ENCODE peak calls at places on chromosome 20, in nine cellular contexts. One of them, this sample, is unnamed.

GRCh38 chr20:59518881-59519706 is 85.2 kb upstream of the PHACTR3 start:
- DNase-seq in adrenal gland: peak; percentile 18
- DNase-seq in ovary: no peak
- DNase-seq in HepG2: peak; percentile 73
- DNase-seq in gastrocnemius medialis: no peak
- DNase-seq in IMR-90: peak; percentile 47
- DNase-seq in heart left ventricle: no peak
- DNase-seq in body of pancreas: peak; percentile 68
- DNase-seq in HCT116: peak; percentile 51
- DNase-seq in this sample: peak; percentile 16

GRCh38 chr20:17752452-17752851 is 52.7 kb downstream of the BANF2 start:
- DNase-seq in adrenal gland: no peak
- DNase-seq in ovary: no peak
- DNase-seq in HepG2: no peak
- DNase-seq in gastrocnemius medialis: no peak
- DNase-seq in IMR-90: no peak
- DNase-seq in heart left ventricle: no peak
- DNase-seq in body of pancreas: no peak
- DNase-seq in HCT116: no peak
- DNase-seq in this sample: no peak

GRCh38 chr20:37020636-37021035 is 69.1 kb upstream of the SAMHD1 start:
- DNase-seq in adrenal gland: no peak
- DNase-seq in ovary: no peak
- DNase-seq in HepG2: no peak
- DNase-seq in gastrocnemius medialis: no peak
- DNase-seq in IMR-90: no peak
- DNase-seq in heart left ventricle: no peak
- DNase-seq in body of pancreas: no peak
- DNase-seq in HCT116: no peak
- DNase-seq in this sample: no peak

GRCh38 chr20:10715035-10715434 is 41.2 kb upstream of the JAG1 start:
- DNase-seq in adrenal gland: no peak
- DNase-seq in ovary: no peak
- DNase-seq in HepG2: peak; percentile 86
- DNase-seq in gastrocnemius medialis: no peak
- DNase-seq in IMR-90: peak; percentile 89
- DNase-seq in heart left ventricle: no peak
- DNase-seq in body of pancreas: no peak
- DNase-seq in HCT116: no peak
- DNase-seq in this sample: no peak

GRCh38 chr20:56617489-56617888 is 11.6 kb upstream of the TFAP2C start:
- DNase-seq in adrenal gland: no peak
- DNase-seq in ovary: no peak
- DNase-seq in HepG2: no peak
- DNase-seq in gastrocnemius medialis: no peak
- DNase-seq in IMR-90: no peak
- DNase-seq in heart left ventricle: no peak
- DNase-seq in body of pancreas: no peak
- DNase-seq in HCT116: no peak
- DNase-seq in this sample: no peak

GRCh38 chr20:62361799-62362589 is 5.1 kb downstream of the LAMA5 start:
- DNase-seq in adrenal gland: peak; percentile 23
- DNase-seq in ovary: peak; percentile 35
- DNase-seq in HepG2: peak; percentile 60
- DNase-seq in gastrocnemius medialis: no peak
- DNase-seq in IMR-90: no peak
- DNase-seq in heart left ventricle: peak; percentile 16
- DNase-seq in body of pancreas: peak; percentile 81
- DNase-seq in HCT116: peak; percentile 62
- DNase-seq in this sample: no peak

GRCh38 chr20:50369225-50370035 is 140.8 kb upstream of the PTPN1 start:
- DNase-seq in adrenal gland: no peak
- DNase-seq in ovary: peak; percentile 42
- DNase-seq in HepG2: peak; percentile 83
- DNase-seq in gastrocnemius medialis: no peak
- DNase-seq in IMR-90: no peak
- DNase-seq in heart left ventricle: no peak
- DNase-seq in body of pancreas: peak; percentile 96
- DNase-seq in HCT116: no peak
- DNase-seq in this sample: peak; percentile 89

GRCh38 chr20:16388731-16389130 is 184.5 kb downstream of the KIF16B start:
- DNase-seq in adrenal gland: no peak
- DNase-seq in ovary: no peak
- DNase-seq in HepG2: no peak
- DNase-seq in gastrocnemius medialis: no peak
- DNase-seq in IMR-90: no peak
- DNase-seq in heart left ventricle: no peak
- DNase-seq in body of pancreas: no peak
- DNase-seq in HCT116: no peak
- DNase-seq in this sample: no peak

GRCh38 chr20:3202965-3203314 is 1.5 kb downstream of the DDRGK1 start:
- DNase-seq in adrenal gland: no peak
- DNase-seq in ovary: no peak
- DNase-seq in HepG2: no peak
- DNase-seq in gastrocnemius medialis: no peak
- DNase-seq in IMR-90: no peak
- DNase-seq in heart left ventricle: no peak
- DNase-seq in body of pancreas: no peak
- DNase-seq in HCT116: no peak
- DNase-seq in this sample: no peak

GRCh38 chr20:3199206-3199605 is 5.3 kb downstream of the DDRGK1 start:
- DNase-seq in adrenal gland: no peak
- DNase-seq in ovary: no peak
- DNase-seq in HepG2: no peak
- DNase-seq in gastrocnemius medialis: no peak
- DNase-seq in IMR-90: no peak
- DNase-seq in heart left ventricle: no peak
- DNase-seq in body of pancreas: no peak
- DNase-seq in HCT116: no peak
- DNase-seq in this sample: no peak

GRCh38 chr20:3199976-3200755 is 4.3 kb downstream of the DDRGK1 start:
- DNase-seq in adrenal gland: no peak
- DNase-seq in ovary: no peak
- DNase-seq in HepG2: no peak
- DNase-seq in gastrocnemius medialis: no peak
- DNase-seq in IMR-90: no peak
- DNase-seq in heart left ventricle: no peak
- DNase-seq in body of pancreas: no peak
- DNase-seq in HCT116: no peak
- DNase-seq in this sample: no peak

GRCh38 chr20:3204124-3204794 is at the start of gene DDRGK1:
- DNase-seq in adrenal gland: peak; percentile 87
- DNase-seq in ovary: peak; percentile 94
- DNase-seq in HepG2: peak; percentile 85
- DNase-seq in gastrocnemius medialis: peak; percentile 67
- DNase-seq in IMR-90: peak; percentile 69
- DNase-seq in heart left ventricle: peak; percentile 84
- DNase-seq in body of pancreas: peak; percentile 89
- DNase-seq in HCT116: peak; percentile 54
- DNase-seq in this sample: peak; percentile 92

DNA sequence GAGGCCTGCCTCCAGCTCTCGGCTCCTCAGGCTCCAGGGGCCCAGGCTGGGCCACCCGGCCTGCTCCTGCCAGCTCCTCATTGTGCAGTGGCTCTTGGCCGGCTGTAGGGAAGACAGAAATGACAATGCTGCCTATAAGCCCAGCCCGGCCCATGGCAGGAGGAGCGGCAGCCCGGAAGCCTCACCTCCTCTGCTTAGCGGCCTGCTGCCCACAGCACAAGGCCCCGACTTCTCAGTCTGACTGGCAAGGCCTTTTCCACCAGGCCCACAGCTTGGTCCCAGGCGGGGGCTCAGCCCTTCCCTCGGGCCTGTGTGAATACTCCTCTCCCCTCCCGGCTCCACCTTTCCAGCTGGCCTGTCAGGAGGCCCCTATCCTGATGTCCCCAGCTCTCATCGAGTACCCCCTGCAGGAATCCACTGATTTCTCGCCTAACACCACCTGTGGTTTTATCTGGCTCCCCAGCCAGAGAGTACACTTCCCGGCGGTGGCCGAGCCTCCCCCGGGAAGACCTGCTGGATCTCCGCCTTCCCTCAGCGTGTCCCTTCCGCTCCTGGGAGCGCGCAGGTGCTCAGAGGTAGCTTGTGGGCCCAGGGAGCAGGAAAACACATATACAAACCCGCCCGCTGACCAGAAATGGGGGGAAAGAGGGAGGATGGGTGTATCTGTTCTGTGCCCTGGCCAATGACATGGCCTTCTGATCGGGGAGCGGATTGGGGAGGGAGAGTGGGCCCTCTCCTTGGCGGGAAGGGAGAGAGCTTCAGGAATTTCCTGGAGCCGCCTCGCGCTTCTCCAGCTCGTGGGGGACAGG is 963 bp downstream of the DDRGK1 start:
- DNase-seq in adrenal gland: peak; percentile 35
- DNase-seq in ovary: peak; percentile 37
- DNase-seq in HepG2: peak; percentile 50
- DNase-seq in gastrocnemius medialis: no peak
- DNase-seq in IMR-90: no peak
- DNase-seq in heart left ventricle: no peak
- DNase-seq in body of pancreas: peak; percentile 36
- DNase-seq in HCT116: no peak
- DNase-seq in this sample: peak; percentile 37
- TF ChIP-seq POLR2A in adrenal gland: no peak
- TF ChIP-seq POLR2A in ovary: no peak
- TF ChIP-seq POLR2A in HepG2: no peak
- TF ChIP-seq POLR2A in gastrocnemius medialis: no peak
- TF ChIP-seq POLR2A in IMR-90: no peak
- TF ChIP-seq POLR2A in heart left ventricle: no peak
- TF ChIP-seq POLR2A in body of pancreas: no peak
- TF ChIP-seq POLR2A in HCT116: no peak
- TF ChIP-seq POLR2A in this sample: no peak

DNA sequence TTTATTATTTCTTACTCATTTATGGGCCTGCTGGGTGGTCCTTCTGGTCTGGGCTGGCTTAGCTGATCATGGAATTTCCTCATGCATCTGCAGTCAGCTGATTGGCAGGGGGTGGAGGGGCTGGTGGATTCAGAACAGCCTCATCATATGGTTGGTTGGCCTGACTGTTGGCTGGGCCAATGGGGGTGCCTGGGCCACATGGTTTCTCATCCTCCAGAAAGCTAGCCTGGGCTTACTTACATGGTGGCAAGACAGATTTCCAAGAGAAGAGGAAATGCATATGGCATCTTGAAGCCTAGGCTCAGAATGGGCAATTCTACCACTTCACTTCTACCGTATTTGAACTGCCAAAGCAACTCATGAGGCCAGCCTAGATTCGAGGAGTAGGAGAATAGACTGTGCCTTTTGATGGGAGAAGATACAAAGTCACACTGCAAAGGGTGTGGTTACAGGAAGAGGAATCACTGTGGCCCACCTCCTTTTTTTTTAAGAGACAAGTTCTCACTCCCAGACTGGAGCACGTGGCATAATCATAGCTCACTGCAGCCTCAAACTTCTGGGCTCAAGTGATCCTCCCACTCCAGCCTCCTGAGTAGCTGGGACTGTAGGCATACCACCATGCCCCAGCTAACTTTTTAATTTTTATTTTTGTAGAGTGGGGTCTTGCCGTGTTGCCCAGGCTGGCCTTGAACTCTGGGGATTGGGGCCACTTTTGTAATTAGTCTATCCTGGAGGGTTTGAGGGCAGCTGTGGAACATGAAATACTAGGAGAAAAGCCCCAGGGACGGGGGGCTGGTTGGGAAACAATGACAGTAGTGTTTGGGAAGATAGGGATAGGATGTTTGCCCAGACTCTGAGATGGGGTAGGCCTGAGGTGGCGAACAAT is 47.6 kb upstream of the RNF24 start:
- DNase-seq in adrenal gland: no peak
- DNase-seq in ovary: no peak
- DNase-seq in HepG2: peak; percentile 29
- DNase-seq in gastrocnemius medialis: no peak
- DNase-seq in IMR-90: no peak
- DNase-seq in heart left ventricle: no peak
- DNase-seq in body of pancreas: no peak
- DNase-seq in HCT116: no peak
- DNase-seq in this sample: no peak
- H3K4me1 ChIP-seq in adrenal gland: peaks cover 26% of the 10 kb centered on the region
- H3K4me1 ChIP-seq in ovary: peaks cover 2% of the 10 kb centered on the region
- H3K4me1 ChIP-seq in HepG2: peaks cover 23% of the 10 kb centered on the region
- H3K4me1 ChIP-seq in gastrocnemius medialis: peaks cover 10% of the 10 kb centered on the region
- H3K4me1 ChIP-seq in IMR-90: peaks cover 27% of the 10 kb centered on the region
- H3K4me1 ChIP-seq in heart left ventricle: peaks cover 56% of the 10 kb centered on the region
- H3K4me1 ChIP-seq in body of pancreas: peaks cover 30% of the 10 kb centered on the region
- H3K4me1 ChIP-seq in HCT116: peaks cover 7% of the 10 kb centered on the region
- H3K4me1 ChIP-seq in this sample: peaks cover 12% of the 10 kb centered on the region

GRCh38 chr20:44894959-44895358 is 9.5 kb downstream of the YWHAB start:
- DNase-seq in adrenal gland: no peak
- DNase-seq in ovary: no peak
- DNase-seq in HepG2: no peak
- DNase-seq in gastrocnemius medialis: no peak
- DNase-seq in IMR-90: no peak
- DNase-seq in heart left ventricle: no peak
- DNase-seq in body of pancreas: no peak
- DNase-seq in HCT116: no peak
- DNase-seq in this sample: no peak

GRCh38 chr20:44896583-44896982 is 11.1 kb downstream of the YWHAB start:
- DNase-seq in adrenal gland: no peak
- DNase-seq in ovary: no peak
- DNase-seq in HepG2: peak; percentile 35
- DNase-seq in gastrocnemius medialis: no peak
- DNase-seq in IMR-90: peak; percentile 29
- DNase-seq in heart left ventricle: no peak
- DNase-seq in body of pancreas: no peak
- DNase-seq in HCT116: no peak
- DNase-seq in this sample: no peak

GRCh38 chr20:44888226-44889103 is 3.0 kb downstream of the YWHAB start:
- DNase-seq in adrenal gland: no peak
- DNase-seq in ovary: no peak
- DNase-seq in HepG2: peak; percentile 31
- DNase-seq in gastrocnemius medialis: no peak
- DNase-seq in IMR-90: no peak
- DNase-seq in heart left ventricle: no peak
- DNase-seq in body of pancreas: no peak
- DNase-seq in HCT116: no peak
- DNase-seq in this sample: no peak

GRCh38 chr20:44887466-44887865 is 2.0 kb downstream of the YWHAB start:
- DNase-seq in adrenal gland: no peak
- DNase-seq in ovary: no peak
- DNase-seq in HepG2: no peak
- DNase-seq in gastrocnemius medialis: no peak
- DNase-seq in IMR-90: no peak
- DNase-seq in heart left ventricle: no peak
- DNase-seq in body of pancreas: no peak
- DNase-seq in HCT116: no peak
- DNase-seq in this sample: no peak

DNA sequence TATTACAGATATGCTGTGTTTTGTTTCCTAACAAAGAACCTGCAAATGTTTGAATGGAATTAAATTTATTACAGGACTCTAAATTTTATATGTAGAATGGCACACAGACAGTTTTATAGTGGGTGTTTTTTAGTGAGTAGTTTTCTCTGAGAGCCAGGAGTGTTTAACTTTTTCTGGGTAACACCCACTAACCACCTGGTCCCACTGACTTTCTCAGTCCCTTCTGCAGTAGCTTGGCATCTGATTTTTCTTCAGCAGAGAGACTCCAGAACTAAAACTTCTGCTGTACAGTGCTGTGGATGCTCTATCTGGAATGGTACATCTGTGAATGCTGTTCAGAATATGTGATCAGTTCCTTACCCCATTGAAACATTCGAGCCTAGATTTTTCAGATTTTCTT is 6.3 kb downstream of the YWHAB start:
- DNase-seq in adrenal gland: no peak
- DNase-seq in ovary: no peak
- DNase-seq in HepG2: no peak
- DNase-seq in gastrocnemius medialis: no peak
- DNase-seq in IMR-90: no peak
- DNase-seq in heart left ventricle: no peak
- DNase-seq in body of pancreas: no peak
- DNase-seq in HCT116: no peak
- DNase-seq in this sample: no peak
- H3K36me3 ChIP-seq in adrenal gland: no peaks in the 10 kb centered on the region
- H3K36me3 ChIP-seq in ovary: no peaks in the 10 kb centered on the region
- H3K36me3 ChIP-seq in HepG2: peaks cover 6% of the 10 kb centered on the region
- H3K36me3 ChIP-seq in gastrocnemius medialis: no peaks in the 10 kb centered on the region
- H3K36me3 ChIP-seq in IMR-90: peaks cover 2% of the 10 kb centered on the region
- H3K36me3 ChIP-seq in heart left ventricle: no peaks in the 10 kb centered on the region
- H3K36me3 ChIP-seq in body of pancreas: no peaks in the 10 kb centered on the region
- H3K36me3 ChIP-seq in HCT116: peaks cover 2% of the 10 kb centered on the region
- H3K36me3 ChIP-seq in this sample: no peaks in the 10 kb centered on the region

GRCh38 chr20:63658749-63659187 is 656 bp downstream of the RTEL1 start:
- DNase-seq in adrenal gland: peak; percentile 50
- DNase-seq in ovary: no peak
- DNase-seq in HepG2: no peak
- DNase-seq in gastrocnemius medialis: no peak
- DNase-seq in IMR-90: peak; percentile 40
- DNase-seq in heart left ventricle: peak; percentile 49
- DNase-seq in body of pancreas: peak; percentile 34
- DNase-seq in HCT116: no peak
- DNase-seq in this sample: no peak
- TF ChIP-seq POLR2A in adrenal gland: no peak
- TF ChIP-seq POLR2A in ovary: no peak
- TF ChIP-seq POLR2A in HepG2: no peak
- TF ChIP-seq POLR2A in gastrocnemius medialis: no peak
- TF ChIP-seq POLR2A in IMR-90: no peak
- TF ChIP-seq POLR2A in heart left ventricle: no peak
- TF ChIP-seq POLR2A in body of pancreas: no peak
- TF ChIP-seq POLR2A in HCT116: no peak
- TF ChIP-seq POLR2A in this sample: no peak

This sample was measured in transverse colon.